ENCODE peak calls at places on chromosomes 11 and 22, in four cellular contexts. M is heart right ventricle, J is K562, I is AG04450. T is an unnamed sample.

GRCh38 chr11:21659961-21660360 is 532.9 kb upstream of the ANO5 start:
- DNase-seq in M (no peak), I (no peak), J (no peak), T (no peak)

GRCh38 chr11:7418061-7418460 is 67.2 kb upstream of the OLFML1 start:
- DNase-seq in M (no peak), I (no peak), J (no peak), T (no peak)

GRCh38 chr11:11757871-11758270 is 83.9 kb upstream of the USP47 start:
- DNase-seq in M (no peak), J (no peak), I (no peak), T (no peak)

GRCh38 chr11:120079750-120080610 is 57.9 kb downstream of the TRIM29 start:
- DNase-seq in I (no peak), M (peak; percentile 38), J (peak; percentile 21), T (no peak)

GRCh38 chr11:109390752-109391151 is 31.2 kb upstream of the C11orf87 start:
- DNase-seq in M (no peak), J (no peak), I (no peak), T (no peak)

GRCh38 chr11:98955551-98955950 is 65.2 kb upstream of the CNTN5 start:
- DNase-seq in I (no peak), J (no peak), M (no peak), T (no peak)

GRCh38 chr11:77027275-77027674 is 6.9 kb upstream of the B3GNT6 start:
- DNase-seq in I (no peak), J (no peak), M (no peak), T (no peak)

GRCh38 chr22:18070556-18071306 is 7.1 kb upstream of the PEX26 start:
- DNase-seq in J (no peak), I (no peak), M (no peak), T (no peak)

GRCh38 chr11:33891714-33892327 is at the start of gene LMO2:
- DNase-seq in J (peak; percentile 82), I (no peak), M (no peak), T (no peak)

GRCh38 chr11:36412781-36413383 is 97.2 kb downstream of the TRAF6 start:
- DNase-seq in I (peak; percentile 50), M (no peak), J (no peak), T (no peak)

GRCh38 chr11:92295175-92296137 is 70.8 kb downstream of the FAT3 start:
- DNase-seq in J (no peak), M (no peak), I (no peak), T (no peak)

GRCh38 chr11:1839924-1840779 is 1.4 kb downstream of the TNNI2 start:
- DNase-seq in I (no peak), J (no peak), M (peak; percentile 48), T (peak; percentile 80)

GRCh38 chr11:94417386-94417987 is 16.3 kb upstream of the GPR83 start:
- DNase-seq in J (peak; percentile 22), I (peak; percentile 38), M (no peak), T (no peak)

GRCh38 chr11:95922536-95923440 is 1.1 kb downstream of the MTMR2 start:
- DNase-seq in M (no peak), I (no peak), J (peak; percentile 23), T (no peak)

GRCh38 chr22:45425101-45425500 is 11.6 kb downstream of the RIBC2 start:
- DNase-seq in J (no peak), M (no peak), I (no peak), T (no peak)

GRCh38 chr11:65716774-65717405 is 3.7 kb downstream of the RNASEH2C start:
- DNase-seq in M (no peak), I (no peak), J (no peak), T (no peak)

GRCh38 chr11:68892576-68892975 is 11.1 kb downstream of the MRPL21 start:
- DNase-seq in J (no peak), M (no peak), I (no peak), T (no peak)

GRCh38 chr11:68891356-68891948 is 12.2 kb downstream of the MRPL21 start:
- DNase-seq in M (no peak), I (no peak), J (no peak), T (no peak)

GRCh38 chr11:68889948-68890446 is 13.6 kb downstream of the MRPL21 start:
- DNase-seq in J (peak; percentile 32), I (peak; percentile 27), M (peak; percentile 50), T (no peak)

GRCh38 chr11:68893282-68893681 is 10.3 kb downstream of the MRPL21 start:
- DNase-seq in J (no peak), I (no peak), M (no peak), T (no peak)

GRCh38 chr11:68890490-68891231 is 13.0 kb downstream of the MRPL21 start:
- DNase-seq in M (peak; percentile 88), J (no peak), I (no peak), T (no peak)
- TF ChIP-seq CTCF in M (no peak), J (no peak), I (no peak), T (no peak)

GRCh38 chr11:74683279-74683871 is 47.9 kb downstream of the CHRDL2 start:
- DNase-seq in I (no peak), J (no peak), M (peak; percentile 46), T (no peak)
- TF ChIP-seq CTCF in I (peak; percentile 47), J (no peak), M (peak; percentile 54), T (peak; percentile 12)

GRCh38 chr22:50717709-50718351 is 20.2 kb upstream of the ACR start:
- DNase-seq in M (no peak), I (no peak), J (no peak), T (no peak)
- TF ChIP-seq CTCF in M (no peak), I (peak; percentile 9), J (no peak), T (no peak)

DNA sequence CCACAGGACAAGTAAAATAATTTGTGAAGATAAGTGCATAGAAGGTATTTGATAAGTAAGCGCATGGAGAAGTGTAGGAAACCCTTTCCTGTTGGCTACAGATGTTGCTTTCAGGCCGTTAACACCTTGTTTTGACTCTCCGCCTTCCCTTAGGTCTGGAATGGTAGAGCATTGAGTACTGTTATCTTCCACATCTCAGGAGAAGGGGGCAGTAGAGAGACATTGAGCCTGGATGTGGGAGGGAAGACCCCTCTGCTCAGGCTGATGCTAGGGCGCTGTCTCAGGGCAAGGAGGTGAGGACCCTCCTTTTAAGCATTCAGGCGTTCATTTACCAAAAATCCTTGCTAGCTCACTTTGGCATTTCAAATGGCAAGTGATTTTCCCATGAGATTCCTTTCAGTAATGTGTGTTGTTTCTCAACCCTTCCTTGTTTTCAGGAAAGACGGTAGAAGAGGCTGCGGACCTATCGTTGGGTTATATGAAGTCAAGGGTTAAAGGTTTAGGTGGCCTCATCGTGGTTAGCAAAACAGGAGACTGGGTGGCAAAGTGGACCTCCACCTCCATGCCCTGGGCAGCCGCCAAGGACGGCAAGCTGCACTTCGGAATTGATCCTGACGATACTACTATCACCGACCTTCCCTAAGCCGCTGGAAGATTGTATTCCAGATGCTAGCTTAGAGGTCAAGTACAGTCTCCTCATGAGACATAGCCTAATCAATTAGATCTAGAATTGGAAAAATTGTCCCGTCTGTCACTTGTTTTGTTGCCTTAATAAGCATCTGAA is 27.0 kb upstream of the SCGB1A1 start:
- DNase-seq in I (no peak), J (no peak), M (no peak), T (no peak)
- TF ChIP-seq CTCF in I (peak; percentile 23), J (peak; percentile 9), M (no peak), T (no peak)

GRCh38 chr11:64319421-64319761 is 1.5 kb downstream of the PRDX5 start:
- DNase-seq in I (no peak), J (no peak), M (no peak), T (no peak)

GRCh38 chr11:64317961-64318693 is at the start of gene PRDX5:
- DNase-seq in J (peak; percentile 97), I (peak; percentile 85), M (peak; percentile 97), T (peak; percentile 97)

GRCh38 chr11:64314805-64315561 is 2.4 kb downstream of the TRMT112 start:
- DNase-seq in J (no peak), I (no peak), M (no peak), T (no peak)

GRCh38 chr11:64318694-64319420 is 936 bp downstream of the PRDX5 start:
- DNase-seq in M (no peak), J (peak; percentile 59), I (no peak), T (no peak)

DNA sequence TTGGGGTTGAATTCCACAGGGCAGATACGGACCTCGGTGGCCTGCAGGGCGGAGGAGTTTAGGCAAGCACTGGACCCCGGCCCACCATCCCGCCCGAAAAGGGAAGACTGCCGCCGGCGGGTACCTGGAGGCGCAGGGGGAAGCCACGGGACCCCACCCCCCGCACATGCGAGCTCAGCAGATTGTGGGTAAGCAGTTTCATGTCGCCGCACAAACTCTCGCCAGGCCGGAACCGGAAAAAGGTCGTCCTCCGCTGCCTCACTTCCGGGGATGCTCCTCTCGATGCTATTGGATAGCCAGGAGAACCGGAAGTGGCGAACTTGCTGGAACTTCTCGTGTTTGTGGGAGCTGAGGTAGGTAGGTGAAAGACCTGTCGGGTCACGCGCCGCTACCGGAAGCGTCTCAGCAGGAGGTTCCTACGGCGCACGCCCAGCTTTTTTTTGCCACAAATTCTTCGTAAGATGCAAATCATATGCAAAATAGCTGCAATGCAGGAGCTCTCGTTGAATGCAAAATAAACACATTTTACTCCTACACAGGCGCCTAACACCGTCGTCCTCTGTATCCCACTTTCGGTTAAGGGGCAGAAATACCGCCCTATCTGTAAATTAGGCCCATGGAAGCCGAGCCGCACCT is at the start of gene TRMT112:
- DNase-seq in M (peak; percentile 91), J (peak; percentile 99), I (peak; percentile 92), T (peak; percentile 93)
- TF ChIP-seq CTCF in M (no peak), J (no peak), I (no peak), T (no peak)